ENCODE peak calls at places on chromosomes 4 and X, in six cellular contexts. Q is head of caudate nucleus, P is AG09319, H is esophagus squamous epithelium, Z is astrocyte of the spinal cord, S is posterior cingulate gyrus. G is an unnamed sample.

GRCh38 chr4:140151700-140152014 is 2.3 kb downstream of the MAML3 start:
- DNase-seq in Q (peak; percentile 61), P (no peak), H (no peak), Z (peak; percentile 94), S (peak; percentile 49), G (no peak)

GRCh38 chr4:156946508-156947197 is 24.9 kb downstream of the PDGFC start:
- DNase-seq in Q (no peak), P (peak; percentile 61), H (no peak), Z (peak; percentile 98), S (no peak), G (no peak)

GRCh38 chr4:84151574-84151973 is 347.5 kb downstream of the NKX6-1 start:
- DNase-seq in Q (no peak), P (no peak), H (no peak), Z (no peak), S (no peak), G (no peak)

GRCh38 chr4:55745014-55745413 is 74.6 kb upstream of the EXOC1L start:
- DNase-seq in Q (no peak), P (no peak), H (no peak), Z (no peak), S (no peak), G (no peak)

GRCh38 chr4:948936-949300 is 16.7 kb downstream of the TMEM175 start:
- DNase-seq in Q (peak; percentile 1), P (no peak), H (no peak), Z (no peak), S (no peak), G (no peak)

GRCh38 chrX:134374294-134374693 is 85.7 kb upstream of the HPRT1 start:
- DNase-seq in Q (no peak), P (no peak), H (no peak), Z (no peak), S (no peak), G (no peak)

GRCh38 chr4:2285665-2286381 is 23.9 kb upstream of the MXD4 start:
- DNase-seq in Q (peak; percentile 1), P (no peak), H (no peak), Z (no peak), S (no peak), G (no peak)

GRCh38 chr4:25110653-25111329 is 49.5 kb downstream of the SEPSECS start:
- DNase-seq in Q (no peak), P (no peak), H (no peak), Z (no peak), S (no peak), G (no peak)

GRCh38 chr4:73311428-73311827 is 52.8 kb upstream of the ANKRD17 start:
- DNase-seq in Q (no peak), P (peak; percentile 11), H (no peak), Z (peak; percentile 75), S (no peak), G (no peak)

GRCh38 chrX:23292979-23293651 is 41.5 kb upstream of the PTCHD1 start:
- DNase-seq in Q (peak; percentile 20), P (no peak), H (no peak), Z (peak; percentile 62), S (peak; percentile 10), G (no peak)

GRCh38 chr4:26161030-26161824 is 159.6 kb upstream of the RBPJ start:
- DNase-seq in Q (no peak), P (no peak), H (no peak), Z (no peak), S (no peak), G (no peak)

GRCh38 chr4:87410669-87411068 is 11.7 kb upstream of the NUDT9 start:
- DNase-seq in Q (no peak), P (no peak), H (no peak), Z (no peak), S (no peak), G (no peak)

GRCh38 chr4:153514001-153514526 is 47.9 kb downstream of the TMEM131L start:
- DNase-seq in Q (no peak), P (no peak), H (no peak), Z (peak; percentile 84), S (no peak), G (no peak)

GRCh38 chr4:27844359-27844758 is 983.7 kb downstream of the STIM2 start:
- DNase-seq in Q (no peak), P (no peak), H (no peak), Z (no peak), S (no peak), G (no peak)

GRCh38 chr4:1592179-1593037 is 91.7 kb downstream of the FAM53A start:
- DNase-seq in Q (no peak), P (no peak), H (no peak), Z (no peak), S (no peak), G (no peak)

GRCh38 chr4:151169223-151169622 is 69.8 kb downstream of the RPS3A start:
- DNase-seq in Q (peak; percentile 69), P (peak; percentile 93), H (no peak), Z (peak; percentile 97), S (peak; percentile 57), G (no peak)

GRCh38 chr4:98536631-98537030 is 121.8 kb downstream of the TSPAN5 start:
- DNase-seq in Q (no peak), P (no peak), H (no peak), Z (no peak), S (no peak), G (no peak)

GRCh38 chrX:122943918-122944317 is 240.2 kb upstream of the GRIA3 start:
- DNase-seq in Q (no peak), P (peak; percentile 15), H (no peak), Z (peak; percentile 88), S (no peak), G (no peak)

GRCh38 chr4:17599826-17600225 is 14.6 kb upstream of the MED28 start:
- DNase-seq in Q (no peak), P (no peak), H (no peak), Z (no peak), S (no peak), G (no peak)

GRCh38 chrX:148567229-148567628 is 66.8 kb downstream of the AFF2 start:
- DNase-seq in Q (no peak), P (no peak), H (no peak), Z (peak; percentile 66), S (no peak), G (no peak)

GRCh38 chr4:147707892-147708672 is 23.8 kb upstream of the ARHGAP10 start:
- DNase-seq in Q (peak; percentile 67), P (no peak), H (no peak), Z (peak; percentile 54), S (peak; percentile 28), G (no peak)

GRCh38 chr4:165079476-165079875 is 25.8 kb downstream of the TRIM75 start:
- DNase-seq in Q (no peak), P (no peak), H (no peak), Z (peak; percentile 46), S (no peak), G (no peak)